ENCODE peak calls at places on chromosomes 5 and 9, in six cellular contexts. E is fibroblast of lung, U is HCT116, H is GM12865, R is K562, Y is foreskin fibroblast. I is an unnamed sample.

GRCh38 chr5:107484261-107484660 is 186.5 kb downstream of the EFNA5 start:
- DNase-seq in E (no peak), U (no peak), H (no peak), R (no peak), Y (peak; percentile 66), I (no peak)

GRCh38 chr5:598564-598890 is 13.6 kb upstream of the CEP72 start:
- DNase-seq in E (no peak), U (no peak), H (no peak), R (no peak), Y (no peak), I (no peak)

GRCh38 chr9:76595645-76596044 is 136.7 kb downstream of the GCNT1 start:
- DNase-seq in E (no peak), U (no peak), H (no peak), R (no peak), Y (no peak), I (no peak)

GRCh38 chr9:27572036-27572435 is 1.2 kb downstream of the C9orf72 start:
- DNase-seq in E (no peak), U (no peak), H (no peak), R (no peak), Y (no peak), I (no peak)

GRCh38 chr5:100430268-100430900 is 104.8 kb upstream of the FAM174A start:
- DNase-seq in E (peak; percentile 56), U (peak; percentile 23), H (peak; percentile 58), R (peak; percentile 10), Y (peak; percentile 34), I (peak; percentile 57)

GRCh38 chr9:133088756-133089155 is 27.0 kb downstream of the CEL start:
- DNase-seq in E (no peak), U (no peak), H (no peak), R (no peak), Y (no peak), I (no peak)

GRCh38 chr5:135214897-135215616 is 181.0 kb upstream of the PITX1 start:
- DNase-seq in E (peak; percentile 71), U (no peak), H (no peak), R (no peak), Y (peak; percentile 72), I (no peak)

GRCh38 chr5:174735498-174736350 is 11.3 kb downstream of the MSX2 start:
- DNase-seq in E (no peak), U (peak; percentile 45), H (no peak), R (peak; percentile 17), Y (no peak), I (peak; percentile 77)

GRCh38 chr5:146647656-146648199 is 131.7 kb upstream of the GPR151 start:
- DNase-seq in E (no peak), U (no peak), H (no peak), R (no peak), Y (no peak), I (no peak)

GRCh38 chr5:132779961-132780360 is 2.9 kb upstream of the SEPTIN8 start:
- DNase-seq in E (no peak), U (no peak), H (no peak), R (no peak), Y (no peak), I (no peak)

GRCh38 chr5:96668725-96669124 is 6.5 kb downstream of the CAST start:
- DNase-seq in E (no peak), U (no peak), H (no peak), R (no peak), Y (no peak), I (no peak)

GRCh38 chr5:95812100-95812472 is 10.4 kb downstream of the GLRX start:
- DNase-seq in E (peak; percentile 85), U (no peak), H (no peak), R (no peak), Y (peak; percentile 89), I (no peak)

GRCh38 chr5:94884294-94884693 is 265.8 kb downstream of the SLF1 start:
- DNase-seq in E (no peak), U (no peak), H (no peak), R (no peak), Y (no peak), I (peak; percentile 18)

GRCh38 chr9:123069010-123069481 is 35.6 kb downstream of the GPR21 start:
- DNase-seq in E (peak; percentile 92), U (no peak), H (no peak), R (no peak), Y (peak; percentile 82), I (no peak)

GRCh38 chr9:101119206-101119819 is 90.8 kb downstream of the PLPPR1 start:
- DNase-seq in E (no peak), U (peak; percentile 28), H (peak; percentile 63), R (peak; percentile 29), Y (peak; percentile 0), I (peak; percentile 55)

GRCh38 chr9:126482361-126483044 is 131.2 kb upstream of the LMX1B start:
- DNase-seq in E (peak; percentile 72), U (no peak), H (no peak), R (peak; percentile 36), Y (peak; percentile 63), I (no peak)

GRCh38 chr5:174601937-174602336 is 122.4 kb upstream of the MSX2 start:
- DNase-seq in E (peak; percentile 47), U (no peak), H (no peak), R (no peak), Y (no peak), I (no peak)

GRCh38 chr5:2783223-2783622 is 31.7 kb upstream of the IRX2 start:
- DNase-seq in E (no peak), U (no peak), H (no peak), R (no peak), Y (no peak), I (no peak)

GRCh38 chr9:89961616-89962341 is 357.0 kb downstream of the GADD45G start:
- DNase-seq in E (peak; percentile 51), U (no peak), H (no peak), R (no peak), Y (no peak), I (no peak)

GRCh38 chr9:127539982-127540663 is 72.0 kb upstream of the STXBP1 start:
- DNase-seq in E (no peak), U (no peak), H (no peak), R (no peak), Y (peak; percentile 42), I (no peak)

GRCh38 chr5:157864067-157864466 is 5.1 kb upstream of the CLINT1 start:
- DNase-seq in E (no peak), U (no peak), H (no peak), R (no peak), Y (no peak), I (no peak)

GRCh38 chr5:119105971-119106370 is 35.1 kb downstream of the DMXL1 start:
- DNase-seq in E (no peak), U (no peak), H (peak; percentile 4), R (no peak), Y (no peak), I (no peak)

GRCh38 chr5:132947661-132948060 is 15.8 kb downstream of the AFF4 start:
- DNase-seq in E (no peak), U (no peak), H (no peak), R (no peak), Y (peak; percentile 54), I (no peak)

GRCh38 chr5:10307206-10308148 is at the start of gene CMBL:
- DNase-seq in E (peak; percentile 68), U (peak; percentile 46), H (peak; percentile 71), R (peak; percentile 91), Y (peak; percentile 76), I (peak; percentile 42)

GRCh38 chr9:7777776-7778175 is 21.8 kb downstream of the DMAC1 start:
- DNase-seq in E (no peak), U (no peak), H (no peak), R (no peak), Y (peak; percentile 23), I (no peak)

GRCh38 chr5:14696851-14697250 is 32.3 kb downstream of the OTULIN start:
- DNase-seq in E (no peak), U (no peak), H (no peak), R (no peak), Y (no peak), I (no peak)

GRCh38 chr5:37417347-37417746 is 38.2 kb downstream of the WDR70 start:
- DNase-seq in E (no peak), U (peak; percentile 12), H (no peak), R (no peak), Y (no peak), I (no peak)

GRCh38 chr5:39670391-39670790 is 245.6 kb upstream of the DAB2 start:
- DNase-seq in E (no peak), U (no peak), H (no peak), R (no peak), Y (no peak), I (no peak)

GRCh38 chr9:107172160-107172978 is 110.7 kb upstream of the RAD23B start:
- DNase-seq in E (peak; percentile 86), U (peak; percentile 70), H (peak; percentile 87), R (peak; percentile 70), Y (peak; percentile 90), I (peak; percentile 72)

GRCh38 chr9:82271099-82271498 is 282.5 kb downstream of the SPATA31D1 start:
- DNase-seq in E (peak; percentile 79), U (no peak), H (no peak), R (no peak), Y (peak; percentile 90), I (no peak)

GRCh38 chr5:104297076-104297475 is 734.5 kb upstream of the NUDT12 start:
- DNase-seq in E (no peak), U (peak; percentile 3), H (no peak), R (no peak), Y (peak; percentile 0), I (no peak)

GRCh38 chr5:155047818-155048217 is 34.3 kb downstream of the KIF4B start:
- DNase-seq in E (no peak), U (no peak), H (no peak), R (no peak), Y (no peak), I (no peak)

GRCh38 chr9:87071473-87071872 is 124.2 kb upstream of the GAS1 start:
- DNase-seq in E (no peak), U (no peak), H (no peak), R (no peak), Y (no peak), I (no peak)

GRCh38 chr9:132977626-132978450 is 656 bp upstream of the GFI1B start:
- DNase-seq in E (peak; percentile 33), U (peak; percentile 54), H (peak; percentile 71), R (peak; percentile 80), Y (peak; percentile 76), I (peak; percentile 81)

GRCh38 chr9:1386420-1386819 is 336.3 kb downstream of the DMRT2 start:
- DNase-seq in E (no peak), U (no peak), H (no peak), R (peak; percentile 13), Y (no peak), I (no peak)

I was measured in HEK293T.